ENCODE peak calls at places on chromosome 3, in four cellular contexts. D, R, I and J are unnamed samples.
A peak's percentile ranks its signal among the peaks of the same experiment; 100 is the strongest.

GRCh38 chr3:50572801-50573371 is 3.6 kb downstream of the HEMK1 start:
- DNase-seq in D (no peak), R (no peak), I (no peak), J (no peak)

GRCh38 chr3:108091498-108092259 is 848 bp upstream of the CD47 start:
- DNase-seq in D (no peak), R (no peak), I (no peak), J (no peak)

GRCh38 chr3:195352895-195353488 is 82.0 kb upstream of the XXYLT1 start:
- DNase-seq in D (peak; percentile 90), R (no peak), I (peak; percentile 77), J (no peak)

GRCh38 chr3:184750684-184751083 is 38.8 kb upstream of the MAGEF1 start:
- DNase-seq in D (no peak), R (no peak), I (no peak), J (no peak)

GRCh38 chr3:55522077-55522476 is 35.0 kb upstream of the WNT5A start:
- DNase-seq in D (no peak), R (no peak), I (no peak), J (no peak)

GRCh38 chr3:121992601-121993560 is 29.2 kb downstream of the ILDR1 start:
- DNase-seq in D (no peak), R (no peak), I (no peak), J (peak; percentile 73)

GRCh38 chr3:12983326-12983725 is 89.9 kb downstream of the IQSEC1 start:
- DNase-seq in D (no peak), R (no peak), I (no peak), J (no peak)

GRCh38 chr3:38480930-38481329 is 15.2 kb upstream of the EXOG start:
- DNase-seq in D (no peak), R (no peak), I (no peak), J (no peak)